ENCODE peak calls at places on chromosomes 3 and 15, in eight cellular contexts. K is fibroblast of the aortic adventitia, P is uterus, U is GM06990, W is HCT116, E is choroid plexus epithelial cell, R is HL-60, V is AG04450. B is an unnamed sample.

GRCh38 chr3:11283126-11283478 is 10.9 kb downstream of the ATG7 start:
- DNase-seq in E (no peak), P (no peak), K (no peak), U (no peak), R (no peak), V (no peak), W (no peak), B (no peak)

GRCh38 chr3:107430214-107431047 is 53.2 kb downstream of the CCDC54 start:
- DNase-seq in R (no peak), V (no peak), W (no peak), E (peak; percentile 68), U (peak; percentile 10), P (peak; percentile 23), K (peak; percentile 53), B (peak; percentile 40)

GRCh38 chr3:126267169-126267975 is 87.0 kb upstream of the ALDH1L1 start:
- DNase-seq in U (no peak), K (peak; percentile 94), R (peak; percentile 36), W (peak; percentile 35), P (peak; percentile 77), V (peak; percentile 84), E (peak; percentile 96), B (peak; percentile 97)

GRCh38 chr3:79086514-79086913 is 681.3 kb downstream of the ROBO1 start:
- DNase-seq in R (peak; percentile 53), K (peak; percentile 72), W (peak; percentile 8), E (peak; percentile 80), P (no peak), V (peak; percentile 34), U (no peak), B (peak; percentile 80)

GRCh38 chr15:92981333-92981732 is 81.2 kb downstream of the CHD2 start:
- DNase-seq in V (no peak), R (no peak), K (no peak), E (no peak), W (peak; percentile 28), U (no peak), P (no peak), B (peak; percentile 74)

GRCh38 chr3:41158947-41159346 is 40.4 kb upstream of the CTNNB1 start:
- DNase-seq in R (no peak), W (no peak), U (no peak), P (no peak), V (no peak), K (no peak), E (peak; percentile 46), B (peak; percentile 11)

GRCh38 chr3:24161841-24162240 is 216.8 kb downstream of the NR1D2 start:
- DNase-seq in P (no peak), W (no peak), E (peak; percentile 68), R (no peak), U (no peak), K (peak; percentile 39), V (no peak), B (peak; percentile 79)

GRCh38 chr15:74838117-74838516 is 4.8 kb downstream of the ULK3 start:
- DNase-seq in R (no peak), E (no peak), U (no peak), P (no peak), K (no peak), V (no peak), W (no peak), B (no peak)

DNA sequence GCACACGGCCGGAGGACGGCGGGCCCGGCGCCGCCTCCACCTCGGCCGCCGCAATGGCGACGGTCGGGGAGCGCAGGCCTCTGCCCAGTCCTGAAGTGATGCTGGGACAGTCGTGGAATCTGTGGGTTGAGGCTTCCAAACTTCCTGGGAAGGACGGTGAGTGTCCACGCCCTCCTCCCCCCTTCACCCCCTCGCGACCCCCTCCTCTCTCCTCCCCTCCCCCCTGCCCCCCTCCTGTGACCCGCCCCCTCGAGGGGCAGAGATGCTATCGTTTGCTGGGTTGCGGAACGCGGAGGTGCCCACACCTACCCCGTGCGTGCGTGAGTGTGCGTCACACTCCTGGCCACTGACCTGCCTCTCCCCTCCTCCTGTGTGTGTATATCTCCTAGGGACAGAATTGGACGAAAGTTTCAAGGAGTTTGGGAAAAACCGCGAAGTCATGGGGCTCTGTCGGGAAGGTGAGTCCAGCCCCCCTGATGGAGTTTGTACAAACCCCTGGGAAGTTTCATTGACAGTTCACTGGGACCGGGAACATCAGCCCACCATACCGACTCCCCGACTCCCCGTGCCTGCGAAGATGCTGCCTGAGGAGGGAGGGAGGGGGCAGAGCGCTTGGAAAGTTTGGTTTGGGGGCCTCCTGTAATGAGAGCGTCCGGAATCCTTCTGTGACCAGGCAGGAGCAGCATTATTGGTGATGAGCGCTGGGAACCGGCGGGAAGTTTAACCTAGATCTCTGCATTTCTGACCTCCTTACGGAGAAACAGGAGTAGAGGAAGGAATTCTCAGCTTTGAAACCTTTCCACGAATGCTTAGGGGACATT is 795 bp upstream of the SCAANT1 start:
- DNase-seq in E (peak; percentile 55), V (no peak), U (no peak), W (peak; percentile 32), R (no peak), K (peak; percentile 76), P (peak; percentile 66), B (peak; percentile 56)
- H3K4me3 ChIP-seq in E (peak overlapping the region; percentile 77), V (peak overlapping the region; percentile 71), U (peak overlapping the region; percentile 75), W (peak overlapping the region; percentile 74), R (peak overlapping the region; percentile 53), K (peak overlapping the region; percentile 71), P (peak overlapping the region; percentile 99), B (peak overlapping the region; percentile 62)

GRCh38 chr3:129224984-129225393 is 24.4 kb upstream of the COPG1 start:
- DNase-seq in R (peak; percentile 88), W (no peak), U (no peak), K (peak; percentile 75), P (peak; percentile 58), V (no peak), E (peak; percentile 58), B (peak; percentile 88)

GRCh38 chr3:129226374-129226773 is 23.0 kb upstream of the COPG1 start:
- DNase-seq in W (peak; percentile 57), E (peak; percentile 90), P (peak; percentile 76), U (no peak), V (no peak), R (peak; percentile 42), K (peak; percentile 91), B (peak; percentile 86)

GRCh38 chr3:129230311-129231019 is 18.9 kb upstream of the COPG1 start:
- DNase-seq in E (peak; percentile 83), K (peak; percentile 76), P (no peak), V (no peak), R (peak; percentile 95), W (no peak), U (no peak), B (peak; percentile 92)

GRCh38 chr3:129231331-129232119 is 17.9 kb upstream of the COPG1 start:
- DNase-seq in V (no peak), K (no peak), R (no peak), U (no peak), E (peak; percentile 63), W (no peak), P (no peak), B (no peak)

DNA sequence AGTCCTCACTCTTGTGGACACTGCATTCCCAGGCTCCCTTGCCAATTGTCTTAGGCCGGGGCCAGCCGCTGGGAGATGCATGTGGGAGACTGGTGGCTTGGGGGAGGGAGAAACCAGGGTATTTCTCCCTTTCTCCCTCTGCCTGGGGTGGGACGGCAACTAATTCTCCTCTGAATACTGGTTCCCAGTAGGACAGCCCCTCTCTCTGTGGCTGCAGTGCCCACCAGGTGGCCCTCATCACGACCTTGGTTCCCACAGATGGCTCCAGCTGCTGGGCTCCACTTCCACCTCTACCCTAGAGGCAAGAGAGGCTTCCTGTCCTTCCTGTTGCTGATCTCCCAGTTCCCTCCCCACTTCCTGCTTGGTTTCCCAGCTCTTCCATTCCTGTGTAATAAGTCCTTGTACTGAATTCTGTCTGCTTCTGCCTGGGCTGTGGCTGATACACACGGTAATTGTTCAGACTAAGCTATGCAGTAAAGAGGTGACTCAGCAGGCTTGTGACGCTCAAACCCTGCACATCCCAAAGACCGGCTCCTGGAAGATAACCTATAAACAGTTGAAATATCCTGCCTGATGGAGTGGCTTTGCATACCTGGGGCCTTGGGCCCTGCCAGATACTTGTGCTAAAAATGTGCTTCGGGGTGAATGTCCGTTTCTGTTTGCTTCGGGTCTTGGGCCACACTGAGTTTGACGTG is 20.4 kb upstream of the COPG1 start:
- DNase-seq in K (peak; percentile 69), W (no peak), P (no peak), V (peak; percentile 50), R (peak; percentile 49), E (peak; percentile 75), U (no peak), B (peak; percentile 86)
- TF ChIP-seq CTCF in K (no peak), W (no peak), P (no peak), V (no peak), R (no peak), E (no peak), U (no peak), B (no peak)

DNA sequence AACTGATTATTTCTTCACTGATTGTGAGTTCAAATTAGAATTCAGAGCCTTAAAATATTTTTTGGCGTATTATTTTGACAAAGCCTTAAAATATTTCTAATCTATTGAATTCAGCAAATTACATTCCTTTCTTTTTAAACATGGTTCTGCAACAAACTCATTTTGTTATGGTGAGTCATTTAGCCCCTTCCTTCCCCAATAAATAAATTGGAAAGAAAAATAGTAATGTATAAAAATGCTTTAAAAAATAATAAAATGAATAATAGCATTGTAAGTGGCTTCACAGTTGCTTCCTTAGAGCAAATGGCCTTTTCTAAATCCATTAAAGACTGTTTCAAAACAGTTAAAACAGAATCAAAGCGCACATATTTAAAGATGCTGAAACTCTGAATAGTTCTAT is 12.1 kb downstream of the CSNK1G1 start:
- DNase-seq in P (no peak), E (peak; percentile 28), R (no peak), V (no peak), W (no peak), K (peak; percentile 50), U (no peak), B (no peak)
- H3K4me3 ChIP-seq in P (no peak overlapping the region), E (no peak overlapping the region), R (no peak overlapping the region), V (no peak overlapping the region), W (no peak overlapping the region), K (no peak overlapping the region), U (no peak overlapping the region), B (no peak overlapping the region)

GRCh38 chr3:36943601-36944000 is 1.3 kb downstream of the TRANK1 start:
- DNase-seq in K (no peak), E (no peak), W (no peak), V (no peak), R (no peak), P (no peak), U (no peak), B (no peak)

GRCh38 chr3:36942632-36943248 is 2.1 kb downstream of the TRANK1 start:
- DNase-seq in P (no peak), E (no peak), U (no peak), V (no peak), K (no peak), R (no peak), W (no peak), B (no peak)

GRCh38 chr3:36945326-36945980 is 599 bp upstream of the TRANK1 start:
- DNase-seq in P (no peak), U (no peak), K (no peak), E (no peak), V (no peak), R (no peak), W (no peak), B (no peak)

GRCh38 chr3:36944641-36945270 is at the start of gene TRANK1:
- DNase-seq in U (peak; percentile 34), V (no peak), K (peak; percentile 66), E (peak; percentile 63), P (peak; percentile 72), R (peak; percentile 61), W (no peak), B (peak; percentile 61)

DNA sequence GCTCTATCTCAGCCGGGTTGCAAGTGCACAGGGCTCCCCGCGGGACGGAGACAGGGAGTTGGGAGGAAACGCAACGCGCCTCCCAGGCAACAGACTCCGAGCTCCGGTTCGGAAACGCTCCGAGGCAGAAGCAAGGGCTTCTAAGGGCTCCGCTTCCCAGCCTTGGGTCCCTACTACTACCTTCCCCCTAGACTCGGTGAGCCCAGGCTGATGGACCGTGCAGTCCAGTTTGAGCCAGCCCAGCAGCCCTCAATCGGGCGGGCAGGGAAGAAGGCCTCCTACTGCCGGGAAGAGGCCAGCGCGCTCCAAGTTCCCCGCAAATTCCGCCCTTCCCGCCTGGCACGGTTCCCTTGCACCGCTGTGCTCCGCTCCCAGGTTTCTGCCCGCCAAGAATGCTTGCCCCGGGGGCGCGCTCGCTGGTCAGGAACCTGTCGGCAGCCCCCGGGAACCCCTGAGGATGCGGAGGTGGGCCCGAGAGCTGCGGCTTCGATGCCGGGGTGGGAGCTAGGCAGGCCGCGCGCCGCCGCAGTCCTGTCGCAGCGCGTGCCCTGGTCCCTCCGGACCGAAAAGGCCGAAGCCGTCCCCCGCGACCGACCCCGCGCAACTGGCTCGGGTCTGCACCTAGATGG is 728 bp downstream of the TRANK1 start:
- DNase-seq in V (no peak), E (peak; percentile 60), U (peak; percentile 28), W (no peak), P (peak; percentile 62), K (peak; percentile 66), R (peak; percentile 45), B (peak; percentile 60)
- TF ChIP-seq CTCF in V (peak; percentile 16), E (no peak), U (no peak), W (no peak), P (peak; percentile 8), K (no peak), R (no peak), B (no peak)

B was measured in cardiac fibroblast.